ENCODE peak calls at places on chromosomes 13 and 19, in six cellular contexts. X is esophagus squamous epithelium, B is heart left ventricle, Y is body of pancreas, H is adrenal gland, L is GM12891. N is an unnamed sample.

GRCh38 chr13:114011226-114011625 is 37.4 kb upstream of the C13orf46 start:
- DNase-seq in L (no peak), X (no peak), B (peak; percentile 21), H (no peak), Y (no peak), N (no peak)

GRCh38 chr13:98476538-98476966 is 100.4 kb downstream of the STK24 start:
- DNase-seq in B (peak; percentile 77), H (peak; percentile 50), L (peak; percentile 89), X (no peak), Y (peak; percentile 63), N (peak; percentile 97)

GRCh38 chr13:85864963-85865530 is 65.8 kb upstream of the SLITRK6 start:
- DNase-seq in H (no peak), Y (no peak), L (no peak), B (no peak), X (no peak), N (peak; percentile 36)

GRCh38 chr13:42720116-42720857 is 61.1 kb upstream of the FAM216B start:
- DNase-seq in L (no peak), Y (peak; percentile 58), B (no peak), H (peak; percentile 45), X (no peak), N (peak; percentile 94)

GRCh38 chr19:5572556-5573286 is 5.0 kb upstream of the TINCR start:
- DNase-seq in Y (no peak), X (no peak), L (no peak), H (no peak), B (no peak), N (no peak)

GRCh38 chr19:55576746-55577145 is 3.9 kb downstream of the ZNF579 start:
- DNase-seq in L (no peak), X (no peak), Y (no peak), H (no peak), B (no peak), N (no peak)

GRCh38 chr19:22622901-22623840 is 11.0 kb upstream of the ZNF492 start:
- DNase-seq in Y (peak; percentile 28), H (no peak), X (no peak), B (peak; percentile 38), L (no peak), N (no peak)

GRCh38 chr19:32388393-32388724 is 17.2 kb upstream of the DPY19L3 start:
- DNase-seq in H (no peak), Y (no peak), B (no peak), X (no peak), L (no peak), N (no peak)

GRCh38 chr19:3047307-3048189 is 14.7 kb downstream of the TLE5 start:
- DNase-seq in X (no peak), H (peak; percentile 93), L (no peak), B (peak; percentile 79), Y (peak; percentile 88), N (peak; percentile 70)

GRCh38 chr13:109494955-109495354 is 291.4 kb downstream of the IRS2 start:
- DNase-seq in X (no peak), Y (no peak), H (peak; percentile 59), B (no peak), L (no peak), N (no peak)

GRCh38 chr19:56712609-56713008 is 41.1 kb upstream of the ZNF835 start:
- DNase-seq in X (no peak), L (no peak), Y (peak; percentile 13), B (no peak), H (no peak), N (no peak)

GRCh38 chr19:32977269-32977668 is 5.2 kb downstream of the FAAP24 start:
- DNase-seq in X (no peak), L (no peak), B (no peak), Y (no peak), H (no peak), N (peak; percentile 43)

GRCh38 chr13:71964491-71965108 is 97.6 kb upstream of the DACH1 start:
- DNase-seq in H (no peak), Y (no peak), X (no peak), B (no peak), L (no peak), N (no peak)

GRCh38 chr19:32318884-32319520 is 26.4 kb upstream of the ZNF507 start:
- DNase-seq in B (no peak), X (no peak), L (peak; percentile 22), Y (no peak), H (peak; percentile 58), N (peak; percentile 30)

GRCh38 chr13:75437582-75438318 is 44.2 kb downstream of the TBC1D4 start:
- DNase-seq in B (no peak), L (no peak), Y (no peak), X (no peak), H (no peak), N (no peak)

GRCh38 chr13:112885782-112886268 is 83.2 kb upstream of the MCF2L start:
- DNase-seq in B (peak; percentile 87), Y (peak; percentile 95), X (no peak), L (no peak), H (peak; percentile 94), N (no peak)

DNA sequence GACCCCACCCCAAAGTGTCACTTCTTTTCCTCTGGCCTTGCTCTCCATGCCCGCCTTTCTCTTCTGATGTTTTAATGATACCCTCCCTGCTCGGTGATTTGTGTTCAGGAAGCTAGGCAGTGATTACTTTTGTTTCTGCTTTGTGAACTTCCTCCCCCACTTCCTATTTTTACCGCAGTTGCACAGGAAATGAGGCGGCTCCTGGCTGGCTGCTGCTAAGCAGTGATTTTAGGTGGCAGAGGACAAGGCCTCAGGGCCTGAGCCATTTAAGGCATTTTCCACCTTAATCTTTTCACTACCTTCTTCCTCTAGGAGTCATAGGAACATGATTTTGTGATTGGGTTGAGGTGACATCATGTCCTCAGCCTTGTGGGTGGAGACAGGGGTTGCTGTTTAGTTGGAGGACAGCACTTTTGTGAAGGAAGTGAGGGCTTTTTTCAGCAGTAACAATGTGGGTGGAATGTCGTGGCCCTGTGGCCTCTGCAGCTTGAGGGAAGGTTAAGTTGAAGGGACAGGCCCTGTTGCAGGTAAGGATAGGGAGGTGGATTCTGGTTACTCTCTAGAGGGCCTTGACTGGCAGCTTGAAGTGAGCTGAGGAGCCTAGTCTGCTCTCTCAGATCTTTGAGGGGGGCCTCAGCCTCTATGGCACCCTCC is 15.7 kb downstream of the GARRE1 start:
- DNase-seq in Y (peak; percentile 60), X (no peak), L (peak; percentile 35), H (peak; percentile 42), B (peak; percentile 71), N (peak; percentile 47)
- TF ChIP-seq POLR2A in Y (peak; percentile 11), X (peak; percentile 46), L (no peak), H (no peak), B (no peak), N (no peak)

GRCh38 chr19:47714339-47714738 is 1.1 kb downstream of the EHD2 start:
- DNase-seq in L (no peak), X (no peak), H (no peak), B (no peak), Y (no peak), N (no peak)

GRCh38 chr19:47719047-47719885 is 6.0 kb downstream of the EHD2 start:
- DNase-seq in H (peak; percentile 94), X (no peak), Y (peak; percentile 91), B (peak; percentile 91), L (no peak), N (peak; percentile 22)

GRCh38 chr19:47716270-47716937 is 3.2 kb downstream of the EHD2 start:
- DNase-seq in Y (peak; percentile 31), L (no peak), X (no peak), H (peak; percentile 49), B (no peak), N (peak; percentile 48)

GRCh38 chr19:47711652-47712239 is 1.5 kb upstream of the EHD2 start:
- DNase-seq in Y (no peak), L (no peak), H (no peak), B (no peak), X (no peak), N (peak; percentile 25)

GRCh38 chr19:47713046-47714021 is at the start of gene EHD2:
- DNase-seq in L (peak; percentile 62), B (peak; percentile 81), Y (peak; percentile 76), X (no peak), H (peak; percentile 71), N (peak; percentile 68)
- TF ChIP-seq POLR2A in L (no peak), B (no peak), Y (peak; percentile 30), X (peak; percentile 81), H (peak; percentile 73), N (no peak)

GRCh38 chr13:107866666-107867623 is 348.4 kb downstream of the LIG4 start:
- DNase-seq in L (no peak), Y (peak; percentile 25), H (no peak), B (no peak), X (no peak), N (no peak)
- TF ChIP-seq POLR2A in L (no peak), Y (no peak), H (no peak), B (no peak), X (no peak), N (no peak)

DNA sequence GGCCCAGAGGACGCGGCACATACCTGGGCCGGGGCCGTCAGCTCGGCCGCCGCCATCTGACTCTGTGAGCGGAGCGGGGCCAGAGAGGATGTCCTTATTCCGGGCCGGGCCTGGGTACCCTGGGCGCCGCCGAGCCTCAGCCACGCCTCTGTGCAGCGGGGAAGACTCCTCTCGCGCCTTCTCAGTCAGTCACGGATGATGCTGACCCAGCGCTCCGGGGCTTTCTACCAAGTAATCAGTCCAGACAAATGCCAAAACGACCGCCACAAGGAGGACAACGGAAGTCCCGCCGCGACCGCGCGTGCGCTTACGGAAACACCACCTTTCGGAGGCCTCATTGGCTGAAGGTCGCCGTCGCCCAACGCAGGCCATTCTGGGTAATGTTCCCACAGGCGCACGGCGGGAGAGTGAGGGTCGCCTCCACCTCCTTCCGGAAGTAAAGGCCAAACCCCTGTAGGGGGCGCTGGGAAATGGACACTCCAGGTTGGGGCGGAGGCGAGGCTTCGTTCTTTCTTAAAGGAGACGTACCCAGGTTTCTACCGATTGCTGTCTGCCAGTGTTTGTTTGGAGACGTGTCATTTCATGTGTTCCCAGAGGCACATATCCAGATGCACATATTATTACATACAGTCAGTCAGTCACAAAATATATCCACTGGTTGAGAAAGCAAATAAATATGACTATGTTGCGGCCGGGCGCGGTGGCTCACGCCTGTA is at the start of gene ZNF256:
- DNase-seq in L (peak; percentile 92), H (peak; percentile 96), X (peak; percentile 60), Y (peak; percentile 90), B (peak; percentile 98), N (no peak)
- TF ChIP-seq POLR2A in L (no peak), H (peak; percentile 64), X (peak; percentile 12), Y (no peak), B (no peak), N (no peak)

GRCh38 chr13:102394158-102395053 is 7.4 kb downstream of the FGF14 start:
- DNase-seq in Y (peak; percentile 97), L (peak; percentile 91), B (peak; percentile 96), X (peak; percentile 34), H (peak; percentile 95), N (no peak)
- TF ChIP-seq POLR2A in Y (peak; percentile 23), L (no peak), B (no peak), X (peak; percentile 58), H (no peak), N (no peak)

GRCh38 chr13:36345438-36346221 is 564 bp downstream of the SPART start:
- DNase-seq in Y (peak; percentile 60), L (peak; percentile 10), H (peak; percentile 82), X (no peak), B (peak; percentile 68), N (peak; percentile 90)
- TF ChIP-seq POLR2A in Y (peak; percentile 32), L (no peak), H (peak; percentile 92), X (peak; percentile 63), B (no peak), N (peak; percentile 74)

N was measured in NB4.